ENCODE peak calls at places on chromosomes 3 and 15, in eight cellular contexts. One of them, this sample, is unnamed.

GRCh38 chr3:126620743-126621142 is 34.2 kb downstream of the TXNRD3 start:
- DNase-seq in MM.1S: no peak
- DNase-seq in PC-3: no peak
- DNase-seq in neural progenitor cell: no peak
- DNase-seq in GM20000: no peak
- DNase-seq in GM12865: no peak
- DNase-seq in A549: no peak
- DNase-seq in epithelial cell of proximal tubule: no peak
- DNase-seq in this sample: no peak

GRCh38 chr15:81183403-81183760 is 13.3 kb upstream of the IL16 start:
- DNase-seq in PC-3: no peak
- DNase-seq in GM12865: no peak
- DNase-seq in MM.1S: no peak
- DNase-seq in A549: no peak
- DNase-seq in GM20000: no peak
- DNase-seq in neural progenitor cell: no peak
- DNase-seq in epithelial cell of proximal tubule: no peak
- DNase-seq in this sample: no peak

GRCh38 chr3:155805802-155806618 is at the start of gene C3orf33:
- DNase-seq in epithelial cell of proximal tubule: no peak
- DNase-seq in A549: peak
- DNase-seq in neural progenitor cell: peak
- DNase-seq in GM12865: peak
- DNase-seq in PC-3: peak
- DNase-seq in GM20000: peak
- DNase-seq in MM.1S: peak
- DNase-seq in this sample: peak

GRCh38 chr3:66592927-66593625 is 92.3 kb upstream of the LRIG1 start:
- DNase-seq in GM20000: no peak
- DNase-seq in epithelial cell of proximal tubule: no peak
- DNase-seq in PC-3: no peak
- DNase-seq in A549: no peak
- DNase-seq in GM12865: no peak
- DNase-seq in MM.1S: no peak
- DNase-seq in neural progenitor cell: peak
- DNase-seq in this sample: no peak

GRCh38 chr3:12158387-12159226 is at the start of gene TIMP4:
- DNase-seq in GM12865: no peak
- DNase-seq in MM.1S: no peak
- DNase-seq in neural progenitor cell: peak
- DNase-seq in A549: peak
- DNase-seq in epithelial cell of proximal tubule: no peak
- DNase-seq in GM20000: no peak
- DNase-seq in PC-3: peak
- DNase-seq in this sample: no peak

GRCh38 chr3:38119802-38120689 is 16.9 kb downstream of the ACAA1 start:
- DNase-seq in PC-3: no peak
- DNase-seq in epithelial cell of proximal tubule: no peak
- DNase-seq in A549: no peak
- DNase-seq in MM.1S: no peak
- DNase-seq in GM20000: no peak
- DNase-seq in GM12865: no peak
- DNase-seq in neural progenitor cell: no peak
- DNase-seq in this sample: no peak

GRCh38 chr3:42658771-42659390 is 5.4 kb downstream of the ZBTB47 start:
- DNase-seq in epithelial cell of proximal tubule: no peak
- DNase-seq in GM20000: no peak
- DNase-seq in A549: no peak
- DNase-seq in neural progenitor cell: no peak
- DNase-seq in MM.1S: no peak
- DNase-seq in GM12865: no peak
- DNase-seq in PC-3: no peak
- DNase-seq in this sample: no peak

GRCh38 chr15:41825572-41826535 is 2.0 kb upstream of the JMJD7 start:
- DNase-seq in MM.1S: no peak
- DNase-seq in A549: no peak
- DNase-seq in GM12865: no peak
- DNase-seq in epithelial cell of proximal tubule: no peak
- DNase-seq in GM20000: no peak
- DNase-seq in neural progenitor cell: peak
- DNase-seq in PC-3: no peak
- DNase-seq in this sample: no peak

GRCh38 chr3:81289676-81290075 is 471.8 kb downstream of the GBE1 start:
- DNase-seq in GM20000: no peak
- DNase-seq in neural progenitor cell: no peak
- DNase-seq in A549: no peak
- DNase-seq in PC-3: no peak
- DNase-seq in GM12865: no peak
- DNase-seq in epithelial cell of proximal tubule: no peak
- DNase-seq in MM.1S: no peak
- DNase-seq in this sample: no peak

GRCh38 chr15:79872358-79873017 is 24.3 kb downstream of the MTHFS start:
- DNase-seq in GM12865: peak
- DNase-seq in neural progenitor cell: no peak
- DNase-seq in MM.1S: no peak
- DNase-seq in GM20000: no peak
- DNase-seq in A549: no peak
- DNase-seq in epithelial cell of proximal tubule: no peak
- DNase-seq in PC-3: no peak
- DNase-seq in this sample: no peak

GRCh38 chr3:14540209-14540575 is at the start of gene GRIP2:
- DNase-seq in epithelial cell of proximal tubule: no peak
- DNase-seq in MM.1S: no peak
- DNase-seq in GM12865: no peak
- DNase-seq in PC-3: no peak
- DNase-seq in A549: no peak
- DNase-seq in neural progenitor cell: no peak
- DNase-seq in GM20000: no peak
- DNase-seq in this sample: no peak

GRCh38 chr3:73480187-73480672 is 144.5 kb downstream of the PDZRN3 start:
- DNase-seq in A549: no peak
- DNase-seq in epithelial cell of proximal tubule: peak
- DNase-seq in PC-3: no peak
- DNase-seq in neural progenitor cell: no peak
- DNase-seq in GM20000: no peak
- DNase-seq in MM.1S: no peak
- DNase-seq in GM12865: no peak
- DNase-seq in this sample: no peak

GRCh38 chr3:67468511-67468910 is 185.9 kb downstream of the SUCLG2 start:
- DNase-seq in PC-3: no peak
- DNase-seq in neural progenitor cell: no peak
- DNase-seq in A549: no peak
- DNase-seq in MM.1S: no peak
- DNase-seq in GM12865: no peak
- DNase-seq in GM20000: no peak
- DNase-seq in epithelial cell of proximal tubule: no peak
- DNase-seq in this sample: no peak

DNA sequence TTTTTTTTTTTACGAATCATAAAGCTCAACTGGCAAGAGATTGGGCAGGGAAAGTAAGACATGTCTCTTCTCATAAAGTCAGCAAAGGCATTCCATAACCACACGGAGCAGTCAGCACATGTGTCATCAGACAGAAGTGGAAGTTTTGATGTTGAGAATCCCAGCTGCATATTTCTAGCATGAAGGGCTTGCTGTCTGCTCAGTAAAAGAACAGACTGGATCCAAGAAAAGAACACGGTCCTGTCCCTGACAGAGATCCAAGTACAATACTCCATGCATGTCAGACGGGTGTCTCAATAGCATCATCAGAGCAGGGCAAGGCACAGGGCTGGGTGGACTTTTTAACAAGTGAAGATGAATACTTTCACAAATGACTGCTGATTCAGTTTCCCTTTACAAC is 38.2 kb downstream of the ABI3BP start:
- DNase-seq in PC-3: peak
- DNase-seq in neural progenitor cell: no peak
- DNase-seq in MM.1S: no peak
- DNase-seq in GM12865: no peak
- DNase-seq in GM20000: no peak
- DNase-seq in epithelial cell of proximal tubule: no peak
- DNase-seq in A549: no peak
- DNase-seq in this sample: no peak
- TF ChIP-seq CTCF in PC-3: no peak
- TF ChIP-seq CTCF in neural progenitor cell: no peak
- TF ChIP-seq CTCF in MM.1S: no peak
- TF ChIP-seq CTCF in GM12865: no peak
- TF ChIP-seq CTCF in GM20000: no peak
- TF ChIP-seq CTCF in epithelial cell of proximal tubule: no peak
- TF ChIP-seq CTCF in A549: no peak
- TF ChIP-seq CTCF in this sample: no peak

GRCh38 chr15:82849556-82850241 is 40.3 kb downstream of the WHAMM start:
- DNase-seq in GM20000: peak
- DNase-seq in neural progenitor cell: peak
- DNase-seq in epithelial cell of proximal tubule: no peak
- DNase-seq in MM.1S: peak
- DNase-seq in A549: peak
- DNase-seq in GM12865: peak
- DNase-seq in PC-3: peak
- DNase-seq in this sample: peak
- TF ChIP-seq CTCF in GM20000: peak
- TF ChIP-seq CTCF in neural progenitor cell: peak
- TF ChIP-seq CTCF in epithelial cell of proximal tubule: peak
- TF ChIP-seq CTCF in MM.1S: peak
- TF ChIP-seq CTCF in A549: peak
- TF ChIP-seq CTCF in GM12865: peak
- TF ChIP-seq CTCF in PC-3: peak
- TF ChIP-seq CTCF in this sample: peak

GRCh38 chr3:76565496-76566210 is 474.2 kb upstream of the ROBO2 start:
- DNase-seq in GM12865: peak
- DNase-seq in A549: no peak
- DNase-seq in GM20000: no peak
- DNase-seq in PC-3: no peak
- DNase-seq in neural progenitor cell: no peak
- DNase-seq in epithelial cell of proximal tubule: no peak
- DNase-seq in MM.1S: no peak
- DNase-seq in this sample: no peak

GRCh38 chr3:76566211-76566534 is 473.7 kb upstream of the ROBO2 start:
- DNase-seq in neural progenitor cell: no peak
- DNase-seq in MM.1S: no peak
- DNase-seq in GM12865: no peak
- DNase-seq in epithelial cell of proximal tubule: no peak
- DNase-seq in GM20000: no peak
- DNase-seq in A549: no peak
- DNase-seq in PC-3: no peak
- DNase-seq in this sample: no peak

GRCh38 chr3:76570436-76571057 is 469.4 kb upstream of the ROBO2 start:
- DNase-seq in A549: no peak
- DNase-seq in MM.1S: peak
- DNase-seq in epithelial cell of proximal tubule: no peak
- DNase-seq in PC-3: peak
- DNase-seq in GM12865: peak
- DNase-seq in neural progenitor cell: peak
- DNase-seq in GM20000: peak
- DNase-seq in this sample: no peak

GRCh38 chr3:76561494-76562242 is 478.2 kb upstream of the ROBO2 start:
- DNase-seq in GM12865: no peak
- DNase-seq in MM.1S: no peak
- DNase-seq in neural progenitor cell: no peak
- DNase-seq in GM20000: no peak
- DNase-seq in epithelial cell of proximal tubule: no peak
- DNase-seq in PC-3: peak
- DNase-seq in A549: no peak
- DNase-seq in this sample: no peak

GRCh38 chr3:76566904-76567303 is 473.0 kb upstream of the ROBO2 start:
- DNase-seq in GM20000: no peak
- DNase-seq in neural progenitor cell: no peak
- DNase-seq in A549: no peak
- DNase-seq in epithelial cell of proximal tubule: no peak
- DNase-seq in GM12865: no peak
- DNase-seq in PC-3: no peak
- DNase-seq in MM.1S: no peak
- DNase-seq in this sample: no peak
- TF ChIP-seq CTCF in GM20000: no peak
- TF ChIP-seq CTCF in neural progenitor cell: no peak
- TF ChIP-seq CTCF in A549: no peak
- TF ChIP-seq CTCF in epithelial cell of proximal tubule: no peak
- TF ChIP-seq CTCF in GM12865: no peak
- TF ChIP-seq CTCF in PC-3: no peak
- TF ChIP-seq CTCF in MM.1S: no peak
- TF ChIP-seq CTCF in this sample: no peak

GRCh38 chr3:159486580-159486979 is 502.1 kb upstream of the IL12A start:
- DNase-seq in GM20000: no peak
- DNase-seq in A549: peak
- DNase-seq in epithelial cell of proximal tubule: no peak
- DNase-seq in GM12865: peak
- DNase-seq in neural progenitor cell: peak
- DNase-seq in MM.1S: no peak
- DNase-seq in PC-3: peak
- DNase-seq in this sample: no peak
- TF ChIP-seq CTCF in GM20000: peak
- TF ChIP-seq CTCF in A549: no peak
- TF ChIP-seq CTCF in epithelial cell of proximal tubule: peak
- TF ChIP-seq CTCF in GM12865: peak
- TF ChIP-seq CTCF in neural progenitor cell: peak
- TF ChIP-seq CTCF in MM.1S: peak
- TF ChIP-seq CTCF in PC-3: peak
- TF ChIP-seq CTCF in this sample: peak

DNA sequence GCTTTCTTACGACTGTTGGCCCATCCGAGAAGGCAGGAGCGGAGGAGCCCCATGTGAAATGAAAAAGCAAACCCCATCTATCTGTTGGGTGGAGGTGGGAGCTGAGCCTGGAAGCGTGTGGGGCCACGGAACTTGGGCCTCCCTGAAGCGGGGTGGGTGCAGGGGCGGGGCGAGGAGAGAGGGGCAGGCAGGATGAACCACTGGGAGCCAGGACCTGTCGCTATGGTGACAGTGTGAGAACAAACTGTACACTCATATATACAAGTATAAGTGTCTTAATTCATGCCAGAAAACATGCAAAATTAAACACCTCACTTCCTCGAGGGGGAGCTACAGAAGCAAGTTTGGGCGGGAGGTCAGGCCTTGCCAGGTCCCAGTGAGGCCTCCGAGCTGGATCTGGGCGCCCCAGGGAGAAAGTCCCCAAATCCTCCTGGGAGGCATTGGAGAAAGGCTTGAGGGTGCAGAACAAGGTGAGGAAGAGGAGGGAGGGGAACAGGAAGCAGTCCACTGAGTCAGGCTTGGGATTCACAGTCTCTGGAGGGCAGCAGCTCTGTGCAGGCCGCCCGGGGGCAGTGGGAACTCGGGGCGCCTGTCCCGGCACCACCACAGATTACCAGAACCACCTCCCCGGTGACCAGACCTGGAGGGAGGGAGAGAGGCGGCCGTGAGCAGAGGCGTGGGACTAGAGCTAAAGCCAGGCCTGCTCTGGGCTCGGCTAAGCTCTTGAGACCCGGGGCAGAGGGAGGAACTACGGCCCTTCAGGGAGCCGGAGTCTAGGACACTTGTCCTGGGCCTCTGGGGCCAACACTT is 34.8 kb downstream of the RBPMS2 start:
- DNase-seq in GM20000: peak
- DNase-seq in neural progenitor cell: no peak
- DNase-seq in GM12865: peak
- DNase-seq in PC-3: peak
- DNase-seq in A549: peak
- DNase-seq in epithelial cell of proximal tubule: no peak
- DNase-seq in MM.1S: peak
- DNase-seq in this sample: no peak
- TF ChIP-seq CTCF in GM20000: no peak
- TF ChIP-seq CTCF in neural progenitor cell: peak
- TF ChIP-seq CTCF in GM12865: peak
- TF ChIP-seq CTCF in PC-3: peak
- TF ChIP-seq CTCF in A549: no peak
- TF ChIP-seq CTCF in epithelial cell of proximal tubule: peak
- TF ChIP-seq CTCF in MM.1S: peak
- TF ChIP-seq CTCF in this sample: peak

GRCh38 chr3:23800731-23801130 is 5.0 kb upstream of the UBE2E1 start:
- DNase-seq in GM12865: peak
- DNase-seq in MM.1S: peak
- DNase-seq in neural progenitor cell: no peak
- DNase-seq in GM20000: peak
- DNase-seq in PC-3: peak
- DNase-seq in A549: no peak
- DNase-seq in epithelial cell of proximal tubule: no peak
- DNase-seq in this sample: no peak
- TF ChIP-seq CTCF in GM12865: peak
- TF ChIP-seq CTCF in MM.1S: peak
- TF ChIP-seq CTCF in neural progenitor cell: no peak
- TF ChIP-seq CTCF in GM20000: no peak
- TF ChIP-seq CTCF in PC-3: peak
- TF ChIP-seq CTCF in A549: peak
- TF ChIP-seq CTCF in epithelial cell of proximal tubule: peak
- TF ChIP-seq CTCF in this sample: no peak

This sample was measured in GM12864.